ENCODE peak calls at places on chromosomes 16 and 17, in nine cellular contexts. C, T, B, H, V, P, X, L and I are unnamed samples.

GRCh38 chr17:35903451-35903850 is 23.3 kb upstream of the CCL5 start:
- DNase-seq in C (no peak), T (no peak), B (no peak), H (no peak), V (no peak), P (no peak), X (no peak), L (no peak), I (no peak)

GRCh38 chr16:59737274-59737673 is 1003.2 kb upstream of the GOT2 start:
- DNase-seq in C (no peak), T (no peak), B (no peak), H (no peak), V (no peak), P (no peak), X (no peak), L (no peak), I (no peak)

GRCh38 chr17:2344528-2344927 is 7.2 kb downstream of the SGSM2 start:
- DNase-seq in C (no peak), T (no peak), B (no peak), H (no peak), V (no peak), P (no peak), X (no peak), L (no peak), I (no peak)

GRCh38 chr17:74008196-74008595 is 195.3 kb upstream of the RPL38 start:
- DNase-seq in C (peak), T (no peak), B (no peak), H (no peak), V (no peak), P (no peak), X (peak), L (peak), I (no peak)

GRCh38 chr16:66911801-66912200 is 6.9 kb downstream of the CDH16 start:
- DNase-seq in C (no peak), T (no peak), B (no peak), H (no peak), V (no peak), P (no peak), X (no peak), L (no peak), I (no peak)

GRCh38 chr17:40065771-40066510 is 3.2 kb downstream of the THRA start:
- DNase-seq in C (no peak), T (no peak), B (no peak), H (no peak), V (no peak), P (no peak), X (no peak), L (no peak), I (no peak)

GRCh38 chr17:80229011-80229410 is 8.8 kb downstream of the SLC26A11 start:
- DNase-seq in C (no peak), T (no peak), B (no peak), H (no peak), V (no peak), P (no peak), X (no peak), L (no peak), I (no peak)

GRCh38 chr17:27284811-27285415 is 9.0 kb upstream of the WSB1 start:
- DNase-seq in C (no peak), T (no peak), B (no peak), H (no peak), V (no peak), P (no peak), X (no peak), L (no peak), I (no peak)

GRCh38 chr17:75896360-75897075 is at the start of gene TRIM65:
- DNase-seq in C (peak), T (peak), B (peak), H (peak), V (no peak), P (peak), X (peak), L (peak), I (no peak)

GRCh38 chr17:79192503-79193500 is 118.2 kb downstream of the ENGASE start:
- DNase-seq in C (peak), T (peak), B (peak), H (no peak), V (no peak), P (no peak), X (no peak), L (peak), I (peak)

GRCh38 chr16:85822145-85822544 is 22.6 kb downstream of the COX4I1 start:
- DNase-seq in C (no peak), T (no peak), B (no peak), H (no peak), V (no peak), P (no peak), X (no peak), L (no peak), I (no peak)

GRCh38 chr16:10332775-10333174 is 53.1 kb upstream of the ATF7IP2 start:
- DNase-seq in C (no peak), T (no peak), B (no peak), H (no peak), V (no peak), P (no peak), X (no peak), L (no peak), I (no peak)

GRCh38 chr17:60455378-60455777 is 33.1 kb downstream of the CHCT1 start:
- DNase-seq in C (peak), T (no peak), B (no peak), H (no peak), V (no peak), P (no peak), X (no peak), L (no peak), I (no peak)

GRCh38 chr17:80012751-80013741 is 22.6 kb downstream of the TBC1D16 start:
- DNase-seq in C (no peak), T (no peak), B (no peak), H (no peak), V (no peak), P (no peak), X (no peak), L (no peak), I (no peak)

GRCh38 chr17:77489898-77490265 is 349.1 kb downstream of the SEC14L1 start:
- DNase-seq in C (no peak), T (peak), B (peak), H (no peak), V (no peak), P (peak), X (no peak), L (no peak), I (no peak)

GRCh38 chr16:79067600-79067999 is 532.9 kb downstream of the MAF start:
- DNase-seq in C (no peak), T (no peak), B (no peak), H (no peak), V (no peak), P (no peak), X (no peak), L (no peak), I (no peak)

GRCh38 chr16:87713469-87714229 is 52.1 kb downstream of the KLHDC4 start:
- DNase-seq in C (no peak), T (no peak), B (no peak), H (no peak), V (no peak), P (no peak), X (no peak), L (no peak), I (no peak)

GRCh38 chr17:15231851-15232516 is 33.1 kb downstream of the PMP22 start:
- DNase-seq in C (no peak), T (no peak), B (no peak), H (no peak), V (no peak), P (no peak), X (no peak), L (no peak), I (no peak)

GRCh38 chr16:23905027-23905426 is 69.2 kb downstream of the PRKCB start:
- DNase-seq in C (no peak), T (peak), B (peak), H (peak), V (peak), P (no peak), X (no peak), L (peak), I (peak)

GRCh38 chr17:63939884-63940283 is 7.8 kb upstream of the CD79B start:
- DNase-seq in C (no peak), T (no peak), B (no peak), H (no peak), V (no peak), P (no peak), X (no peak), L (no peak), I (no peak)

GRCh38 chr17:43845772-43846171 is 1.2 kb upstream of the CD300LG start:
- DNase-seq in C (no peak), T (no peak), B (no peak), H (no peak), V (no peak), P (no peak), X (no peak), L (no peak), I (no peak)

GRCh38 chr17:43846963-43847369 is at the start of gene CD300LG:
- DNase-seq in C (peak), T (no peak), B (peak), H (no peak), V (no peak), P (no peak), X (peak), L (no peak), I (no peak)

GRCh38 chr17:43846221-43846712 is 709 bp upstream of the CD300LG start:
- DNase-seq in C (peak), T (peak), B (peak), H (no peak), V (peak), P (peak), X (peak), L (peak), I (peak)

GRCh38 chr17:43849116-43849515 is 2.1 kb downstream of the CD300LG start:
- DNase-seq in C (no peak), T (no peak), B (no peak), H (no peak), V (no peak), P (no peak), X (no peak), L (no peak), I (no peak)

GRCh38 chr17:43848601-43849000 is 1.6 kb downstream of the CD300LG start:
- DNase-seq in C (no peak), T (no peak), B (no peak), H (no peak), V (no peak), P (no peak), X (no peak), L (no peak), I (no peak)
- H3K4me3 ChIP-seq in C (no peak), T (no peak), B (peak), H (no peak), V (no peak), P (no peak), X (no peak), L (no peak), I (no peak)

GRCh38 chr17:50480854-50481490 is 2.3 kb downstream of the RSAD1 start:
- DNase-seq in C (peak), T (no peak), B (no peak), H (no peak), V (no peak), P (no peak), X (no peak), L (no peak), I (no peak)

GRCh38 chr17:50478391-50479361 is at the start of gene RSAD1:
- DNase-seq in C (peak), T (peak), B (peak), H (peak), V (peak), P (peak), X (peak), L (peak), I (peak)

GRCh38 chr17:50477976-50478375 is 684 bp upstream of the RSAD1 start:
- DNase-seq in C (no peak), T (no peak), B (no peak), H (no peak), V (no peak), P (no peak), X (no peak), L (no peak), I (no peak)

GRCh38 chr17:50480142-50480764 is 1.6 kb downstream of the RSAD1 start:
- DNase-seq in C (no peak), T (no peak), B (no peak), H (no peak), V (no peak), P (no peak), X (no peak), L (no peak), I (no peak)

DNA sequence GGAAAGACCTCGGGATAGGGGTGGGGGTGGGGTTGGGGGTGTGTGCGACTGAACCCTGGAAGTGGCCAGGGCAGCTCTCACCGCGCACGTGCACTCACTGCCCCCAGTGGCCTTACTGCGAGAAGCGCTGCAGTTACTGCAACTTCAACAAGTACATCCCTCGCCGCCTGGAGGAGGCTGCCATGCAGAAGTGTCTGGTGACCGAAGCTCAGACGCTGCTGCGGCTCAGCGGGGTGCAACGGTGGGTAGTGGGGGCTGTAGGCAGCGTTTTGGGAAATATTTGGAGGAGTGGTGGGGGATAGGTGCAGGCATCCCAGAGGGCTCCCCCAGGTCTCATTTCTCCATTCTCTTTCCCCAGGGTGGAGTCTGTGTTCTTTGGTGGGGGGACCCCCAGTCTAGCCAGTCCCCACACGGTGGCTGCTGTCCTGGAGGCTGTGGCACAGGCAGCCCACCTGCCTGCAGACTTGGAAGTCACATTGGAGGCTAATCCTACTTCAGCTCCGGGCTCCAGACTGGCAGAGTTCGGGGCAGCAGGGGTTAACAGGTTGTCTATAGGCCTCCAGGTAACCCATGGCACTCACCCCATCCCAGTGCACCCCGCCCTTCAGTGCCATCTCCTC is 972 bp downstream of the RSAD1 start:
- DNase-seq in C (peak), T (peak), B (peak), H (peak), V (peak), P (peak), X (peak), L (peak), I (peak)
- TF ChIP-seq CTCF in C (peak), T (peak), B (peak), H (peak), V (peak), P (peak), X (peak), L (peak), I (peak)

DNA sequence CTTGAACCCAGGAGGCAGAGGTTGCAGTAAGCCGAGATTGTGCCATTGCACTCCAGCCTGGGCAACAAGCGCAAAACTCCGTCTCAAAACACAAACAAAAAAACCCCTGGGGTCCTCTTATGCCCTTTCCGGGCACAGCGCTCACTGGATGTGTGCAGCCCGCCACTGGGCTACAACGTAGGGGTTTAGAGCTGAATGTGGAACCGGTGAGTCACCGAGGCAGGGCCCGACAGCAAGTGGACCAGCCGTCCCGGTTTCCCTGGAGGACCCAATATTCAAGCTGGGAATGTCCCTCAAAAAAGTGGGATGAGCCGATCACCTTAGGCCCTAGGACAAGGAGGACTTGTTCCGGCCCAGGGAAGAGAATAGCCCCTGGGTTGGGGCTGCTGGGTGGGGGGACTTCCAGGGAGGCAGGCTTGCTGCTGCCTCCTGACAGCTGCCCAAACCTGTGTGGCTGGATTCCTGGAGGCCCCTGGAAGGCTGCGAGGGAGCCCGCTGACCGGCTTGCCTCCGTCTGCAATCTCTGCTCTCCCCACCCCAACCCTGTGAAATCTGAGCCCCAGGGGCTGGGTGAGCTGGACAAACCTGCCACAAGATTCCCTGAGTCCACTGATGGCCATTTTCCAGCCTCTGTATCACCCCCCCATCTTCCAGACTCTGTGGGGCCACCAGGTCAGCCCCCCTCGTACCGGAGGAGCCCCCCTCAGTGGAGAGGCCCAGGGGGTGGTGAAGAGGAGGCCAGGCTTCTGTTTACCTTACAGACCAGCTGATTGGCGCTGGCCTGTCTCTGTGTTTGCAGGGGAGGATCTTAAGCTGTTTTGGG is 2.9 kb upstream of the CLDN9 start:
- DNase-seq in C (no peak), T (no peak), B (no peak), H (peak), V (no peak), P (no peak), X (no peak), L (peak), I (no peak)
- H3K4me3 ChIP-seq in C (no peak), T (no peak), B (no peak), H (peak), V (no peak), P (no peak), X (no peak), L (no peak), I (no peak)

GRCh38 chr16:9144106-9144505 is 52.7 kb downstream of the HAPSTR1 start:
- DNase-seq in C (no peak), T (no peak), B (no peak), H (no peak), V (no peak), P (no peak), X (no peak), L (no peak), I (no peak)
- TF ChIP-seq CTCF in C (no peak), T (no peak), B (no peak), H (no peak), V (no peak), P (no peak), X (no peak), L (no peak), I (no peak)

GRCh38 chr16:969508-970378 is 1.0 kb downstream of the LMF1 start:
- DNase-seq in C (no peak), T (peak), B (peak), H (no peak), V (no peak), P (no peak), X (no peak), L (peak), I (no peak)
- H3K4me3 ChIP-seq in C (peak), T (peak), B (peak), H (peak), V (peak), P (peak), X (peak), L (peak), I (peak)